ENCODE peak calls at places on chromosomes 4 and X, in nine cellular contexts. M is spleen, J is colonic mucosa, O is vagina, A is heart right ventricle, G is psoas muscle, H is AG04450, Z is lower lobe of right lung, W is H9. B is an unnamed sample.

GRCh38 chr4:6391852-6392188 is 80.6 kb downstream of the PPP2R2C start:
- DNase-seq in J (no peak), G (no peak), O (no peak), W (no peak), Z (no peak), A (no peak), M (no peak), H (no peak), B (no peak)

GRCh38 chr4:7295201-7295916 is 103.0 kb downstream of the SORCS2 start:
- DNase-seq in J (peak; percentile 30), G (peak; percentile 24), A (peak; percentile 55), W (no peak), O (no peak), M (no peak), H (no peak), Z (peak; percentile 63), B (no peak)

GRCh38 chrX:13219990-13220764 is 99.7 kb downstream of the ATXN3L start:
- DNase-seq in W (no peak), G (no peak), O (no peak), M (no peak), H (peak; percentile 26), A (no peak), J (no peak), Z (no peak), B (no peak)

GRCh38 chrX:51743179-51743957 is at the start of gene GSPT2:
- DNase-seq in O (no peak), J (peak; percentile 69), Z (peak; percentile 72), W (peak; percentile 61), A (peak; percentile 74), G (peak; percentile 60), M (peak; percentile 87), H (peak; percentile 34), B (peak; percentile 18)

GRCh38 chrX:136491832-136492231 is 4.1 kb downstream of the BRS3 start:
- DNase-seq in H (no peak), O (no peak), Z (no peak), A (no peak), G (no peak), M (no peak), J (no peak), W (no peak), B (no peak)

GRCh38 chr4:130639871-130640270 is 1543.9 kb downstream of the C4orf33 start:
- DNase-seq in M (no peak), J (no peak), O (no peak), H (no peak), A (no peak), W (no peak), Z (no peak), G (no peak), B (no peak)

GRCh38 chr4:119559044-119559647 is 69.5 kb downstream of the PDE5A start:
- DNase-seq in H (no peak), W (no peak), M (no peak), O (no peak), A (no peak), G (no peak), J (no peak), Z (no peak), B (no peak)

GRCh38 chr4:22502895-22503814 is 12.7 kb downstream of the ADGRA3 start:
- DNase-seq in A (no peak), H (no peak), G (no peak), Z (no peak), M (no peak), J (no peak), W (no peak), O (no peak), B (no peak)

GRCh38 chrX:129793604-129794191 is 13.9 kb downstream of the SASH3 start:
- DNase-seq in H (no peak), M (peak; percentile 75), G (no peak), Z (no peak), W (no peak), O (no peak), J (no peak), A (no peak), B (no peak)

GRCh38 chr4:187128226-187128625 is 404.6 kb upstream of the FAT1 start:
- DNase-seq in W (no peak), M (no peak), O (no peak), A (no peak), G (no peak), J (no peak), Z (no peak), H (no peak), B (peak; percentile 72)

GRCh38 chr4:29708473-29708872 is 1011.7 kb upstream of the PCDH7 start:
- DNase-seq in J (no peak), Z (no peak), W (no peak), A (no peak), M (no peak), H (peak; percentile 18), G (no peak), O (no peak), B (peak; percentile 73)

GRCh38 chr4:40206421-40206820 is 9.6 kb downstream of the RHOH start:
- DNase-seq in H (no peak), O (no peak), Z (no peak), W (no peak), J (no peak), G (no peak), A (no peak), M (no peak), B (no peak)

GRCh38 chrX:15619053-15619772 is 18.5 kb upstream of the ACE2 start:
- DNase-seq in J (peak; percentile 23), H (no peak), G (no peak), O (no peak), W (no peak), M (no peak), Z (no peak), A (no peak), B (no peak)

GRCh38 chr4:64940698-64941097 is 531.4 kb upstream of the TECRL start:
- DNase-seq in W (no peak), M (no peak), H (no peak), O (no peak), J (no peak), G (no peak), A (no peak), Z (no peak), B (no peak)

GRCh38 chrX:107117993-107118321 is 665 bp downstream of the RBM41 start:
- DNase-seq in Z (no peak), G (no peak), H (no peak), A (no peak), M (no peak), J (no peak), O (no peak), W (no peak), B (no peak)

GRCh38 chr4:145390566-145390965 is 91.1 kb upstream of the SMAD1 start:
- DNase-seq in A (no peak), G (no peak), Z (no peak), O (no peak), J (no peak), W (no peak), H (no peak), M (no peak), B (no peak)

GRCh38 chr4:18042754-18043153 is 21.2 kb upstream of the LCORL start:
- DNase-seq in H (no peak), W (no peak), M (no peak), A (no peak), J (no peak), O (no peak), G (no peak), Z (no peak), B (no peak)

GRCh38 chrX:13899607-13900006 is 82.7 kb upstream of the GPM6B start:
- DNase-seq in Z (no peak), H (peak; percentile 26), J (no peak), A (no peak), G (no peak), W (no peak), O (no peak), M (no peak), B (peak; percentile 60)

GRCh38 chr4:19844436-19844835 is 407.3 kb upstream of the SLIT2 start:
- DNase-seq in O (no peak), H (peak; percentile 30), M (no peak), W (no peak), A (peak; percentile 8), Z (no peak), J (no peak), G (no peak), B (no peak)

GRCh38 chrX:3046253-3046909 is 5.1 kb downstream of the ARSF start:
- DNase-seq in W (no peak), O (no peak), A (no peak), G (no peak), M (no peak), H (no peak), Z (no peak), J (no peak), B (no peak)

GRCh38 chrX:11397680-11398079 is 104.5 kb downstream of the AMELX start:
- DNase-seq in A (no peak), G (no peak), M (no peak), Z (no peak), H (no peak), O (no peak), W (no peak), J (no peak), B (no peak)

GRCh38 chr4:102868153-102868781 is 525 bp upstream of the CISD2 start:
- DNase-seq in W (no peak), M (peak; percentile 82), G (peak; percentile 18), O (no peak), A (no peak), Z (peak; percentile 47), J (peak; percentile 37), H (no peak), B (no peak)

GRCh38 chr4:101944649-101945048 is 154.1 kb downstream of the BANK1 start:
- DNase-seq in W (no peak), G (no peak), Z (no peak), M (no peak), A (no peak), O (no peak), H (peak; percentile 29), J (no peak), B (no peak)

GRCh38 chr4:97938141-97938540 is 205.1 kb downstream of the STPG2 start:
- DNase-seq in H (no peak), Z (no peak), G (no peak), A (no peak), J (no peak), O (no peak), M (no peak), W (no peak), B (no peak)
- H3K9me3 ChIP-seq in H (peaks cover 12% of the 10 kb centered on the region), Z (peaks cover 38% of the 10 kb centered on the region), G (peaks cover 8% of the 10 kb centered on the region), A (peaks cover 81% of the 10 kb centered on the region), J (no peaks in the 10 kb centered on the region), O (no peaks in the 10 kb centered on the region), M (peaks cover 76% of the 10 kb centered on the region), W (no peaks in the 10 kb centered on the region), B (peaks cover 4% of the 10 kb centered on the region)

GRCh38 chrX:122579036-122579435 is 605.0 kb upstream of the GRIA3 start:
- DNase-seq in J (no peak), A (no peak), O (no peak), M (no peak), W (no peak), Z (no peak), G (no peak), H (no peak), B (no peak)
- TF ChIP-seq CTCF in J (no peak), A (no peak), O (no peak), M (no peak), W (no peak), Z (no peak), G (no peak), H (no peak), B (no peak)

GRCh38 chr4:170122252-170122651 is 32.5 kb upstream of the AADAT start:
- DNase-seq in M (no peak), Z (no peak), G (no peak), O (no peak), J (no peak), A (no peak), H (no peak), W (no peak), B (no peak)
- H3K9me3 ChIP-seq in M (no peaks in the 10 kb centered on the region), Z (no peaks in the 10 kb centered on the region), G (no peaks in the 10 kb centered on the region), O (no peaks in the 10 kb centered on the region), J (no peaks in the 10 kb centered on the region), A (no peaks in the 10 kb centered on the region), H (no peaks in the 10 kb centered on the region), W (no peaks in the 10 kb centered on the region), B (no peaks in the 10 kb centered on the region)

GRCh38 chr4:107183155-107183774 is 147.2 kb upstream of the DKK2 start:
- DNase-seq in J (peak; percentile 29), W (no peak), A (peak; percentile 17), G (no peak), H (peak; percentile 21), O (no peak), Z (no peak), M (no peak), B (no peak)
- TF ChIP-seq CTCF in J (peak; percentile 68), W (peak; percentile 84), A (peak; percentile 80), G (peak; percentile 89), H (peak; percentile 77), O (peak; percentile 71), Z (peak; percentile 70), M (peak; percentile 51), B (peak; percentile 93)

B was measured in RWPE2.